ENCODE peak calls at places on chromosomes 6 and 20, in eight cellular contexts. H is endothelial cell; J is CD8-positive, alpha-beta T cell; Y is left ventricle myocardium inferior; L is bronchial epithelial cell; C is neural crest cell; B is tibial nerve; D is GM10248. F is an unnamed sample.

GRCh38 chr6:55239099-55239498 is 64.8 kb downstream of the HCRTR2 start:
- DNase-seq in C (no peak), L (no peak), Y (no peak), H (no peak), D (no peak), J (no peak), B (no peak), F (no peak)

GRCh38 chr6:118722820-118723526 is 71.6 kb upstream of the CEP85L start:
- DNase-seq in D (no peak), B (no peak), C (no peak), Y (no peak), H (no peak), J (no peak), L (peak), F (no peak)

GRCh38 chr6:15989397-15989796 is 139.5 kb upstream of the MYLIP start:
- DNase-seq in D (peak), H (no peak), L (no peak), B (no peak), C (no peak), Y (no peak), J (no peak), F (no peak)

GRCh38 chr6:5158191-5158590 is 73.0 kb downstream of the PPP1R3G start:
- DNase-seq in L (no peak), C (no peak), H (no peak), Y (no peak), B (no peak), D (no peak), J (no peak), F (no peak)

GRCh38 chr6:139983555-139984276 is 609.3 kb upstream of the CITED2 start:
- DNase-seq in C (no peak), L (peak), B (no peak), D (no peak), J (no peak), Y (no peak), H (no peak), F (no peak)

GRCh38 chr6:21769405-21769851 is 175.9 kb downstream of the SOX4 start:
- DNase-seq in B (no peak), H (no peak), Y (no peak), D (no peak), L (peak), J (no peak), C (no peak), F (no peak)

GRCh38 chr6:40807484-40807883 is 220.3 kb upstream of the LRFN2 start:
- DNase-seq in Y (no peak), B (no peak), H (no peak), J (no peak), L (peak), D (no peak), C (no peak), F (no peak)

GRCh38 chr6:157755752-157756411 is 67.2 kb upstream of the SNX9 start:
- DNase-seq in D (no peak), C (no peak), H (no peak), Y (no peak), J (no peak), L (no peak), B (no peak), F (no peak)

GRCh38 chr6:12172572-12172971 is 117.6 kb upstream of the EDN1 start:
- DNase-seq in Y (no peak), L (no peak), H (no peak), D (no peak), J (no peak), C (no peak), B (no peak), F (no peak)

GRCh38 chr6:72977114-72977513 is 248.2 kb downstream of the KHDC1L start:
- DNase-seq in L (peak), C (no peak), Y (no peak), D (peak), H (no peak), J (no peak), B (no peak), F (no peak)

GRCh38 chr6:75424610-75425548 is 68.7 kb downstream of the FILIP1 start:
- DNase-seq in Y (no peak), J (no peak), H (no peak), B (no peak), C (no peak), L (peak), D (no peak), F (no peak)

GRCh38 chr6:146381486-146381885 is 162.1 kb upstream of the RAB32 start:
- DNase-seq in C (no peak), L (no peak), B (no peak), Y (no peak), D (no peak), J (no peak), H (no peak), F (no peak)
- TF ChIP-seq CTCF in C (peak), L (no peak), B (no peak), Y (no peak), D (no peak), J (no peak), H (peak), F (no peak)

GRCh38 chr6:35282472-35282871 is 15.1 kb upstream of the DEF6 start:
- DNase-seq in L (no peak), C (no peak), J (no peak), H (no peak), B (no peak), Y (no peak), D (no peak), F (no peak)
- TF ChIP-seq CTCF in L (no peak), C (no peak), J (no peak), H (no peak), B (no peak), Y (no peak), D (no peak), F (no peak)

GRCh38 chr6:84551797-84552196 is 212.6 kb downstream of the TBX18 start:
- DNase-seq in D (no peak), L (no peak), B (no peak), H (no peak), Y (no peak), J (no peak), C (no peak), F (no peak)

GRCh38 chr6:84547341-84547794 is 217.0 kb downstream of the TBX18 start:
- DNase-seq in H (no peak), Y (no peak), C (no peak), J (no peak), L (no peak), D (no peak), B (no peak), F (no peak)

GRCh38 chr6:84546427-84546914 is 217.9 kb downstream of the TBX18 start:
- DNase-seq in H (no peak), J (no peak), B (peak), C (no peak), Y (no peak), D (no peak), L (peak), F (no peak)

GRCh38 chr6:84553527-84553926 is 210.9 kb downstream of the TBX18 start:
- DNase-seq in L (no peak), Y (no peak), C (no peak), H (no peak), D (no peak), B (no peak), J (no peak), F (no peak)

GRCh38 chr6:84549912-84550311 is 214.5 kb downstream of the TBX18 start:
- DNase-seq in J (no peak), L (peak), H (peak), C (no peak), D (no peak), B (no peak), Y (no peak), F (no peak)
- TF ChIP-seq CTCF in J (no peak), L (peak), H (peak), C (no peak), D (no peak), B (no peak), Y (no peak), F (no peak)

DNA sequence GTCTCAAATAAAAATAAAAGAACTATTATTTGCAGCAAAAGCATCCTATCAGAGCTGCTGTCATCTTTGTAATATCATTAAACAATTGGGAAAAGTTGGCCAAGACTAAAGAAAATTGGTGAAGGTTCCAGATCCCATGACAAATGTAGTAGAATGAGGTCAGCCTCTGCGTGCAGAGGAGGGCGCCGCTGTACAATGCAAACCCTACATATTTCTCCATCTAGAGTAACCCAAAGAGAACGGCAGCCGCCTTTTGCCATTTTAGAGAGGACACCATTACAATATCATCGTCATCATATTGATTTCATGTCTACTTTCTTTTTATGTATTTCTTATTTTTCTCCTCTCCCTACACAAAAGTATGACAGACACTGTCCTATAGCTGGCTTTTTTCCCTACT is 59.5 kb downstream of the ZMYND8 start:
- DNase-seq in C (no peak), D (no peak), J (no peak), L (no peak), B (no peak), H (no peak), Y (no peak), F (no peak)
- TF ChIP-seq CTCF in C (peak), D (no peak), J (no peak), L (no peak), B (no peak), H (no peak), Y (peak), F (peak)

GRCh38 chr6:110522427-110522826 is 46.0 kb upstream of the SLC22A16 start:
- DNase-seq in B (no peak), J (no peak), H (no peak), C (no peak), L (no peak), Y (no peak), D (no peak), F (no peak)
- TF ChIP-seq CTCF in B (no peak), J (no peak), H (no peak), C (no peak), L (no peak), Y (no peak), D (no peak), F (no peak)

DNA sequence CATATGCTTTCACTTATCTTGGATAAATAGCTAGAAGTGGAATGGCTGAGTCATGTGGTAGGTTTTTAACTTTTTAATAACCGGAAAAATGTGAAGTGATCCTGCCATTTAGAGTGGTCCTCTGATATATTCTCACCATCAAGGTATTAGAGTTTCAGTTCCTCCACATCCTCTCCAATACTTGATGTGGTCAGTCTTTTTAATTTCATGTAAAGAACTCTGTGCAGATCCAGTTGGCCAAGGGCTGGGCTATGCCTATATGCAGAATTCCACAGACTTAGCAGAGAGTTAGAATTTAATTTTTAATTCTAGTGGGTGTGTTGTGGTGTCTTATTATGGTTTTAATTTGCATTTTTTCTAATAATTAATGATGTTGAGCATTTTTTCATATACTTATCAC is 141.1 kb downstream of the SYCP2 start:
- DNase-seq in D (no peak), L (no peak), Y (no peak), C (no peak), H (no peak), J (no peak), B (no peak), F (no peak)
- TF ChIP-seq CTCF in D (no peak), L (no peak), Y (no peak), C (no peak), H (no peak), J (no peak), B (no peak), F (no peak)